ENCODE peak calls at places on chromosomes 3 and 15, in seven cellular contexts. O is uterus, T is coronary artery, U is foreskin fibroblast, W is ascending aorta, M is Peyer's patch, Y is osteoblast. X is an unnamed sample.

GRCh38 chr3:25448750-25449684 is 21.0 kb downstream of the RARB start:
- DNase-seq in O (peak; percentile 80), T (peak; percentile 87), U (peak; percentile 43), W (no peak), M (peak; percentile 85), Y (no peak), X (peak; percentile 97)

GRCh38 chr3:191065183-191065805 is 133.7 kb upstream of the OSTN start:
- DNase-seq in O (no peak), T (no peak), U (no peak), W (no peak), M (no peak), Y (no peak), X (peak; percentile 65)

GRCh38 chr3:183260167-183260904 is 7.3 kb downstream of the B3GNT5 start:
- DNase-seq in O (no peak), T (no peak), U (no peak), W (no peak), M (no peak), Y (no peak), X (peak; percentile 50)

GRCh38 chr3:177905895-177906511 is 630.2 kb upstream of the KCNMB2 start:
- DNase-seq in O (no peak), T (no peak), U (peak; percentile 67), W (no peak), M (no peak), Y (peak; percentile 88), X (peak; percentile 94)

GRCh38 chr3:84125760-84126159 is 833.0 kb upstream of the CADM2 start:
- DNase-seq in O (no peak), T (no peak), U (no peak), W (no peak), M (no peak), Y (no peak), X (no peak)

GRCh38 chr3:146550743-146551510 is 6.5 kb upstream of the PLSCR1 start:
- DNase-seq in O (no peak), T (no peak), U (peak; percentile 89), W (no peak), M (no peak), Y (peak; percentile 90), X (peak; percentile 97)

GRCh38 chr3:140359198-140359995 is 318.5 kb upstream of the TRIM42 start:
- DNase-seq in O (no peak), T (no peak), U (no peak), W (no peak), M (no peak), Y (no peak), X (no peak)

GRCh38 chr3:48856469-48856868 is 8.8 kb upstream of the PRKAR2A start:
- DNase-seq in O (no peak), T (no peak), U (no peak), W (no peak), M (no peak), Y (peak; percentile 3), X (no peak)

GRCh38 chr3:187642861-187643260 is 27.3 kb downstream of the SST start:
- DNase-seq in O (no peak), T (no peak), U (no peak), W (no peak), M (no peak), Y (no peak), X (no peak)

GRCh38 chr15:63672775-63673174 is 75.6 kb downstream of the FBXL22 start:
- DNase-seq in O (no peak), T (no peak), U (no peak), W (no peak), M (no peak), Y (no peak), X (no peak)

GRCh38 chr3:23743141-23743784 is 62.5 kb upstream of the UBE2E1 start:
- DNase-seq in O (no peak), T (no peak), U (no peak), W (no peak), M (no peak), Y (no peak), X (peak; percentile 8)

GRCh38 chr3:148957586-148957985 is 33.8 kb upstream of the GYG1 start:
- DNase-seq in O (no peak), T (no peak), U (no peak), W (no peak), M (no peak), Y (no peak), X (peak; percentile 43)

GRCh38 chr3:148958681-148959080 is 32.7 kb upstream of the GYG1 start:
- DNase-seq in O (no peak), T (no peak), U (no peak), W (no peak), M (no peak), Y (no peak), X (no peak)

DNA sequence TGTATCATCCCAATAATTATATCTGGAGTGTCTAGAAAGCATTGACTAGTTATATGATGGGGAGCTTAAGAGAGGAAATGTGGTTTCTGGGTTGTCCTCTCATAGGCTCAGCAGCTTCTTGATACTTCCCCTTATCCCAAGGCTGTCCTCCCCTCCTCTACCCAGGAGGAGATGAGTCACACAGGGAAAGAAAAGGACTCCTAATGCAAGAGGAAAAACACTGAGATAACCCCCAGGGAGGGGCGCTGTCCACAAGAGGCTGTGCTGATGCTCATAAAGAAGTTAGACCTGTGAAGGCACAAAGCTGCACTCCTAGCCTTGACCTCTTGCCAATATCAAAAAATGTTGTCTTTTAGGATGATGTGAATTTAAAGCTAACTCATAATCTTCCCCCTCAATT is 28.8 kb upstream of the GYG1 start:
- DNase-seq in O (no peak), T (no peak), U (peak; percentile 65), W (no peak), M (no peak), Y (peak; percentile 83), X (peak; percentile 86)
- TF ChIP-seq CTCF in O (no peak), T (no peak), U (no peak), W (no peak), M (no peak), Y (peak; percentile 39), X (peak; percentile 54)

GRCh38 chr15:82832601-82833209 is 23.3 kb downstream of the WHAMM start:
- DNase-seq in O (no peak), T (no peak), U (peak; percentile 77), W (no peak), M (no peak), Y (peak; percentile 97), X (peak; percentile 86)

GRCh38 chr15:82831894-82832600 is 22.6 kb downstream of the WHAMM start:
- DNase-seq in O (no peak), T (no peak), U (no peak), W (no peak), M (no peak), Y (peak; percentile 14), X (no peak)

GRCh38 chr15:82830427-82831173 is 21.2 kb downstream of the WHAMM start:
- DNase-seq in O (no peak), T (no peak), U (no peak), W (no peak), M (no peak), Y (no peak), X (no peak)

GRCh38 chr15:82835391-82835917 is 26.0 kb downstream of the WHAMM start:
- DNase-seq in O (no peak), T (no peak), U (no peak), W (no peak), M (no peak), Y (no peak), X (no peak)

DNA sequence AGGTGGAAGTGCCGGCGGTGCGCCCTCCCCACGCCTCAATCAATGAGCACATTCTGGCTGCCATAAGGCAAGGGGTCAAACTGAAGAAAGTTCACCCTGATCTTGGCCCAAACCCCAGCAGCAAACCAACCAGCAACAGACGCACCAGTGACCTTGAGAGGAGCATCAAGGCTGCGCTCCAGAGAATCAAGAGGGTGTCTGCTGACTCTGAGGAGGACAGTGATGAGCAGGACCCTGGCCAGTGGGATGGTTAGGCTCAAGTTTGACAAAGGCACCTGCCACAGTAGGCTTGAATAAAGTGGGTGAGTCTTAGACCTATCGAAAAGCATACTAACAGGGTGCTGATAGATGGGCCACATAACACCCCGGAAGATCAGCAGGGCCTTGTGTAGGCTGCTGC is 23.9 kb downstream of the WHAMM start:
- DNase-seq in O (no peak), T (no peak), U (no peak), W (no peak), M (no peak), Y (no peak), X (no peak)
- H3K4me3 ChIP-seq in O (no peak overlapping the region), T (no peak overlapping the region), U (no peak overlapping the region), W (no peak overlapping the region), M (no peak overlapping the region), Y (no peak overlapping the region), X (no peak overlapping the region)

GRCh38 chr3:118729546-118729945 is 305.1 kb downstream of the IGSF11 start:
- DNase-seq in O (no peak), T (no peak), U (no peak), W (no peak), M (no peak), Y (no peak), X (no peak)
- TF ChIP-seq CTCF in O (no peak), T (no peak), U (no peak), W (no peak), M (no peak), Y (no peak), X (no peak)

DNA sequence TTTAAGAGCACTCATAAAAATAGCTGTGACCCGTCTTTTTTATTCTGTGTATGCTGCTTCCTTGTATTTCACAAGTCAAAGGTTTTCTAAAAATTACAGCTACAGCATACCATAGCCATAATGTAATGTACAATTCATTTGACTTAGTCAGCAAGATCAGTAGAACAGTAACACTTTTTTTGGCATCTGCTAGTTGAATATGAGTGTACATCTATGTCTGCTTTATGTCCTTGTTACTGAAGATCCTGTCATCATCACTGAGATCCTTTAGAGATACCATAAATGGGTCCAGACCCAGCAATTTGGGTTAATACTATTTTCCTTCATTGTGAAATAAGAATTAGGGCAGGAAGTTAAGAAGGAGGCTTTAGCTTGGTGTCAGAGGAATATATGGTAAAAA is 42.2 kb downstream of the CMSS1 start:
- DNase-seq in O (no peak), T (no peak), U (peak; percentile 91), W (no peak), M (no peak), Y (peak; percentile 29), X (peak; percentile 96)
- H3K4me3 ChIP-seq in O (no peak overlapping the region), T (peak overlapping the region; percentile 23), U (no peak overlapping the region), W (peak overlapping the region; percentile 10), M (no peak overlapping the region), Y (no peak overlapping the region), X (no peak overlapping the region)

GRCh38 chr15:74124196-74124595 is 6.2 kb upstream of the ISLR2 start:
- DNase-seq in O (no peak), T (no peak), U (no peak), W (no peak), M (no peak), Y (no peak), X (no peak)
- TF ChIP-seq CTCF in O (no peak), T (no peak), U (no peak), W (no peak), M (no peak), Y (no peak), X (no peak)

GRCh38 chr15:65535192-65535591 is 4.9 kb downstream of the HACD3 start:
- DNase-seq in O (no peak), T (no peak), U (no peak), W (no peak), M (no peak), Y (no peak), X (peak; percentile 51)

GRCh38 chr15:65532738-65533051 is 2.4 kb downstream of the HACD3 start:
- DNase-seq in O (no peak), T (no peak), U (peak; percentile 56), W (no peak), M (no peak), Y (peak; percentile 73), X (peak; percentile 67)

GRCh38 chr15:65530318-65531111 is at the start of gene HACD3:
- DNase-seq in O (peak; percentile 86), T (peak; percentile 79), U (peak; percentile 69), W (peak; percentile 26), M (peak; percentile 88), Y (peak; percentile 97), X (peak; percentile 77)

GRCh38 chr15:65529754-65530317 is 427 bp upstream of the HACD3 start:
- DNase-seq in O (no peak), T (no peak), U (no peak), W (no peak), M (no peak), Y (no peak), X (no peak)

GRCh38 chr15:65533057-65533752 is 2.9 kb downstream of the HACD3 start:
- DNase-seq in O (no peak), T (no peak), U (no peak), W (no peak), M (no peak), Y (peak; percentile 73), X (peak; percentile 38)
- H3K4me3 ChIP-seq in O (no peak overlapping the region), T (no peak overlapping the region), U (no peak overlapping the region), W (no peak overlapping the region), M (no peak overlapping the region), Y (no peak overlapping the region), X (no peak overlapping the region)

X was measured in choroid plexus epithelial cell.